ENCODE peak calls at places on chromosomes 12 and 14, in nine cellular contexts. F, O, R, A, C, V, P, B and X are unnamed samples.

GRCh38 chr14:105420141-105420975 is 731 bp downstream of the MTA1 start:
- DNase-seq in F (no peak), O (no peak), R (no peak), A (no peak), C (no peak), V (no peak), P (no peak), B (peak; percentile 45), X (no peak)

GRCh38 chr14:82313889-82314288 is 780.2 kb upstream of the SEL1L start:
- DNase-seq in F (no peak), O (no peak), R (no peak), A (no peak), C (no peak), V (no peak), P (no peak), B (no peak), X (no peak)

GRCh38 chr14:23930742-23931141 is 22.8 kb upstream of the DHRS4 start:
- DNase-seq in F (no peak), O (peak; percentile 71), R (no peak), A (peak; percentile 48), C (peak; percentile 69), V (no peak), P (no peak), B (peak; percentile 82), X (no peak)

GRCh38 chr12:124909831-124910560 is 4.5 kb downstream of the UBC start:
- DNase-seq in F (peak; percentile 55), O (peak; percentile 31), R (no peak), A (no peak), C (peak; percentile 54), V (no peak), P (no peak), B (no peak), X (no peak)

GRCh38 chr12:91210577-91210976 is 28.0 kb upstream of the DCN start:
- DNase-seq in F (no peak), O (no peak), R (no peak), A (no peak), C (no peak), V (no peak), P (no peak), B (no peak), X (no peak)

GRCh38 chr14:60250318-60251035 is 1.5 kb downstream of the PPM1A start:
- DNase-seq in F (peak; percentile 42), O (peak; percentile 45), R (no peak), A (no peak), C (peak; percentile 18), V (no peak), P (no peak), B (peak; percentile 14), X (no peak)

GRCh38 chr14:68730811-68731425 is 61.9 kb downstream of the ZFP36L1 start:
- DNase-seq in F (no peak), O (no peak), R (no peak), A (no peak), C (no peak), V (no peak), P (no peak), B (no peak), X (no peak)

GRCh38 chr12:65734226-65734625 is 90.1 kb upstream of the HMGA2 start:
- DNase-seq in F (no peak), O (no peak), R (no peak), A (no peak), C (no peak), V (no peak), P (no peak), B (no peak), X (no peak)

GRCh38 chr12:27822076-27822712 is 42.2 kb upstream of the MANSC4 start:
- DNase-seq in F (peak; percentile 94), O (peak; percentile 87), R (peak; percentile 35), A (peak; percentile 35), C (peak; percentile 80), V (no peak), P (peak; percentile 57), B (peak; percentile 55), X (no peak)

GRCh38 chr12:56266634-56267442 is at the start of gene COQ10A:
- DNase-seq in F (peak; percentile 57), O (peak; percentile 76), R (peak; percentile 92), A (peak; percentile 72), C (peak; percentile 84), V (peak; percentile 41), P (peak; percentile 48), B (peak; percentile 97), X (peak; percentile 87)

GRCh38 chr12:63668028-63668799 is at the start of gene DPY19L2:
- DNase-seq in F (no peak), O (peak; percentile 44), R (no peak), A (peak; percentile 16), C (peak; percentile 64), V (no peak), P (peak; percentile 32), B (peak; percentile 7), X (peak; percentile 65)